ENCODE peak calls at places on chromosomes 11 and 22, in ten cellular contexts. One of them, this sample, is unnamed.

GRCh38 chr11:764322-765024 is 12.8 kb downstream of the GATD1 start:
- ATAC-seq in Right ventricle myocardium inferior: peak
- ATAC-seq in K562: peak
- ATAC-seq in RWPE2: no peak
- ATAC-seq in natural killer cell: no peak
- ATAC-seq in effector memory CD8-positive, alpha-beta T cell: no peak
- ATAC-seq in right cardiac atrium: peak
- ATAC-seq in aorta: peak
- ATAC-seq in PC-3: no peak
- ATAC-seq in activated naive CD8-positive, alpha-beta T cell treated with anti-CD3 and anti-CD28 coated beads, Interleukin-2, amount 50 U/mL, for 24 hours: no peak
- ATAC-seq in this sample: no peak

GRCh38 chr11:77747381-77747969 is 73.0 kb downstream of the RSF1 start:
- ATAC-seq in PC-3: peak
- ATAC-seq in Right ventricle myocardium inferior: no peak
- ATAC-seq in natural killer cell: no peak
- ATAC-seq in activated naive CD8-positive, alpha-beta T cell treated with anti-CD3 and anti-CD28 coated beads, Interleukin-2, amount 50 U/mL, for 24 hours: no peak
- ATAC-seq in aorta: no peak
- ATAC-seq in RWPE2: no peak
- ATAC-seq in K562: no peak
- ATAC-seq in right cardiac atrium: no peak
- ATAC-seq in effector memory CD8-positive, alpha-beta T cell: no peak
- ATAC-seq in this sample: no peak

GRCh38 chr22:30048711-30049110 is 31.6 kb upstream of the HORMAD2 start:
- ATAC-seq in aorta: no peak
- ATAC-seq in K562: no peak
- ATAC-seq in Right ventricle myocardium inferior: no peak
- ATAC-seq in effector memory CD8-positive, alpha-beta T cell: no peak
- ATAC-seq in right cardiac atrium: no peak
- ATAC-seq in natural killer cell: no peak
- ATAC-seq in RWPE2: no peak
- ATAC-seq in activated naive CD8-positive, alpha-beta T cell treated with anti-CD3 and anti-CD28 coated beads, Interleukin-2, amount 50 U/mL, for 24 hours: no peak
- ATAC-seq in PC-3: no peak
- ATAC-seq in this sample: no peak

GRCh38 chr22:19629331-19629719 is 85.0 kb upstream of the SEPTIN5 start:
- ATAC-seq in RWPE2: no peak
- ATAC-seq in aorta: no peak
- ATAC-seq in activated naive CD8-positive, alpha-beta T cell treated with anti-CD3 and anti-CD28 coated beads, Interleukin-2, amount 50 U/mL, for 24 hours: no peak
- ATAC-seq in right cardiac atrium: peak
- ATAC-seq in PC-3: no peak
- ATAC-seq in K562: no peak
- ATAC-seq in Right ventricle myocardium inferior: no peak
- ATAC-seq in effector memory CD8-positive, alpha-beta T cell: no peak
- ATAC-seq in natural killer cell: no peak
- ATAC-seq in this sample: no peak

GRCh38 chr11:45892856-45893255 is 7.4 kb downstream of the MAPK8IP1 start:
- ATAC-seq in right cardiac atrium: no peak
- ATAC-seq in aorta: no peak
- ATAC-seq in activated naive CD8-positive, alpha-beta T cell treated with anti-CD3 and anti-CD28 coated beads, Interleukin-2, amount 50 U/mL, for 24 hours: no peak
- ATAC-seq in PC-3: no peak
- ATAC-seq in K562: no peak
- ATAC-seq in natural killer cell: no peak
- ATAC-seq in RWPE2: no peak
- ATAC-seq in effector memory CD8-positive, alpha-beta T cell: no peak
- ATAC-seq in Right ventricle myocardium inferior: peak
- ATAC-seq in this sample: no peak

GRCh38 chr11:100925935-100926334 is 203.7 kb downstream of the PGR start:
- ATAC-seq in K562: peak
- ATAC-seq in Right ventricle myocardium inferior: no peak
- ATAC-seq in activated naive CD8-positive, alpha-beta T cell treated with anti-CD3 and anti-CD28 coated beads, Interleukin-2, amount 50 U/mL, for 24 hours: no peak
- ATAC-seq in aorta: no peak
- ATAC-seq in natural killer cell: no peak
- ATAC-seq in RWPE2: peak
- ATAC-seq in PC-3: peak
- ATAC-seq in right cardiac atrium: no peak
- ATAC-seq in effector memory CD8-positive, alpha-beta T cell: no peak
- ATAC-seq in this sample: peak

GRCh38 chr11:127205688-127206217 is 205.2 kb upstream of the KIRREL3 start:
- ATAC-seq in PC-3: no peak
- ATAC-seq in right cardiac atrium: no peak
- ATAC-seq in effector memory CD8-positive, alpha-beta T cell: no peak
- ATAC-seq in Right ventricle myocardium inferior: no peak
- ATAC-seq in activated naive CD8-positive, alpha-beta T cell treated with anti-CD3 and anti-CD28 coated beads, Interleukin-2, amount 50 U/mL, for 24 hours: no peak
- ATAC-seq in aorta: no peak
- ATAC-seq in RWPE2: no peak
- ATAC-seq in natural killer cell: no peak
- ATAC-seq in K562: no peak
- ATAC-seq in this sample: no peak

GRCh38 chr22:19559324-19559811 is 35.2 kb upstream of the CLDN5 start:
- ATAC-seq in effector memory CD8-positive, alpha-beta T cell: no peak
- ATAC-seq in right cardiac atrium: no peak
- ATAC-seq in Right ventricle myocardium inferior: no peak
- ATAC-seq in natural killer cell: no peak
- ATAC-seq in K562: peak
- ATAC-seq in aorta: no peak
- ATAC-seq in PC-3: no peak
- ATAC-seq in RWPE2: no peak
- ATAC-seq in activated naive CD8-positive, alpha-beta T cell treated with anti-CD3 and anti-CD28 coated beads, Interleukin-2, amount 50 U/mL, for 24 hours: no peak
- ATAC-seq in this sample: no peak

GRCh38 chr11:1889527-1889930 is 2.2 kb downstream of the PRR33 start:
- ATAC-seq in activated naive CD8-positive, alpha-beta T cell treated with anti-CD3 and anti-CD28 coated beads, Interleukin-2, amount 50 U/mL, for 24 hours: peak
- ATAC-seq in RWPE2: no peak
- ATAC-seq in effector memory CD8-positive, alpha-beta T cell: peak
- ATAC-seq in right cardiac atrium: no peak
- ATAC-seq in PC-3: no peak
- ATAC-seq in Right ventricle myocardium inferior: no peak
- ATAC-seq in K562: no peak
- ATAC-seq in aorta: peak
- ATAC-seq in natural killer cell: peak
- ATAC-seq in this sample: peak

GRCh38 chr11:6297831-6298230 is 22.5 kb downstream of the CAVIN3 start:
- ATAC-seq in PC-3: peak
- ATAC-seq in aorta: no peak
- ATAC-seq in effector memory CD8-positive, alpha-beta T cell: no peak
- ATAC-seq in K562: peak
- ATAC-seq in Right ventricle myocardium inferior: no peak
- ATAC-seq in activated naive CD8-positive, alpha-beta T cell treated with anti-CD3 and anti-CD28 coated beads, Interleukin-2, amount 50 U/mL, for 24 hours: peak
- ATAC-seq in right cardiac atrium: no peak
- ATAC-seq in RWPE2: peak
- ATAC-seq in natural killer cell: no peak
- ATAC-seq in this sample: no peak

GRCh38 chr11:34050967-34051348 is 573 bp upstream of the CAPRIN1 start:
- ATAC-seq in PC-3: peak
- ATAC-seq in right cardiac atrium: peak
- ATAC-seq in natural killer cell: no peak
- ATAC-seq in RWPE2: peak
- ATAC-seq in Right ventricle myocardium inferior: peak
- ATAC-seq in effector memory CD8-positive, alpha-beta T cell: no peak
- ATAC-seq in K562: peak
- ATAC-seq in activated naive CD8-positive, alpha-beta T cell treated with anti-CD3 and anti-CD28 coated beads, Interleukin-2, amount 50 U/mL, for 24 hours: no peak
- ATAC-seq in aorta: peak
- ATAC-seq in this sample: peak

GRCh38 chr11:94593030-94593429 is 25.9 kb downstream of the PIWIL4 start:
- ATAC-seq in Right ventricle myocardium inferior: no peak
- ATAC-seq in natural killer cell: no peak
- ATAC-seq in aorta: no peak
- ATAC-seq in right cardiac atrium: no peak
- ATAC-seq in activated naive CD8-positive, alpha-beta T cell treated with anti-CD3 and anti-CD28 coated beads, Interleukin-2, amount 50 U/mL, for 24 hours: no peak
- ATAC-seq in effector memory CD8-positive, alpha-beta T cell: no peak
- ATAC-seq in RWPE2: peak
- ATAC-seq in K562: no peak
- ATAC-seq in PC-3: no peak
- ATAC-seq in this sample: peak

GRCh38 chr22:37287550-37287951 is 5.2 kb downstream of the CYTH4 start:
- ATAC-seq in RWPE2: no peak
- ATAC-seq in PC-3: peak
- ATAC-seq in K562: no peak
- ATAC-seq in aorta: no peak
- ATAC-seq in natural killer cell: no peak
- ATAC-seq in activated naive CD8-positive, alpha-beta T cell treated with anti-CD3 and anti-CD28 coated beads, Interleukin-2, amount 50 U/mL, for 24 hours: peak
- ATAC-seq in Right ventricle myocardium inferior: no peak
- ATAC-seq in effector memory CD8-positive, alpha-beta T cell: no peak
- ATAC-seq in right cardiac atrium: no peak
- ATAC-seq in this sample: peak

GRCh38 chr22:20031732-20032406 is 11.0 kb downstream of the TANGO2 start:
- ATAC-seq in aorta: no peak
- ATAC-seq in Right ventricle myocardium inferior: no peak
- ATAC-seq in RWPE2: peak
- ATAC-seq in right cardiac atrium: no peak
- ATAC-seq in natural killer cell: no peak
- ATAC-seq in K562: no peak
- ATAC-seq in activated naive CD8-positive, alpha-beta T cell treated with anti-CD3 and anti-CD28 coated beads, Interleukin-2, amount 50 U/mL, for 24 hours: no peak
- ATAC-seq in effector memory CD8-positive, alpha-beta T cell: peak
- ATAC-seq in PC-3: no peak
- ATAC-seq in this sample: peak

GRCh38 chr11:6556139-6556949 is 47.1 kb downstream of the RRP8 start:
- ATAC-seq in Right ventricle myocardium inferior: peak
- ATAC-seq in PC-3: no peak
- ATAC-seq in aorta: no peak
- ATAC-seq in K562: no peak
- ATAC-seq in activated naive CD8-positive, alpha-beta T cell treated with anti-CD3 and anti-CD28 coated beads, Interleukin-2, amount 50 U/mL, for 24 hours: no peak
- ATAC-seq in right cardiac atrium: no peak
- ATAC-seq in natural killer cell: no peak
- ATAC-seq in effector memory CD8-positive, alpha-beta T cell: no peak
- ATAC-seq in RWPE2: no peak
- ATAC-seq in this sample: no peak

GRCh38 chr11:69538840-69539239 is 57.4 kb downstream of the LINC01488 start:
- ATAC-seq in Right ventricle myocardium inferior: no peak
- ATAC-seq in RWPE2: no peak
- ATAC-seq in natural killer cell: no peak
- ATAC-seq in effector memory CD8-positive, alpha-beta T cell: no peak
- ATAC-seq in aorta: no peak
- ATAC-seq in right cardiac atrium: peak
- ATAC-seq in PC-3: no peak
- ATAC-seq in K562: no peak
- ATAC-seq in activated naive CD8-positive, alpha-beta T cell treated with anti-CD3 and anti-CD28 coated beads, Interleukin-2, amount 50 U/mL, for 24 hours: no peak
- ATAC-seq in this sample: no peak

GRCh38 chr11:128341767-128342318 is 245.5 kb downstream of the ETS1 start:
- ATAC-seq in K562: no peak
- ATAC-seq in RWPE2: no peak
- ATAC-seq in PC-3: no peak
- ATAC-seq in natural killer cell: no peak
- ATAC-seq in effector memory CD8-positive, alpha-beta T cell: no peak
- ATAC-seq in activated naive CD8-positive, alpha-beta T cell treated with anti-CD3 and anti-CD28 coated beads, Interleukin-2, amount 50 U/mL, for 24 hours: no peak
- ATAC-seq in Right ventricle myocardium inferior: no peak
- ATAC-seq in aorta: no peak
- ATAC-seq in right cardiac atrium: no peak
- ATAC-seq in this sample: no peak

GRCh38 chr11:106456651-106457050 is 379.2 kb downstream of the AASDHPPT start:
- ATAC-seq in PC-3: peak
- ATAC-seq in effector memory CD8-positive, alpha-beta T cell: no peak
- ATAC-seq in RWPE2: peak
- ATAC-seq in K562: no peak
- ATAC-seq in right cardiac atrium: no peak
- ATAC-seq in aorta: no peak
- ATAC-seq in Right ventricle myocardium inferior: no peak
- ATAC-seq in activated naive CD8-positive, alpha-beta T cell treated with anti-CD3 and anti-CD28 coated beads, Interleukin-2, amount 50 U/mL, for 24 hours: no peak
- ATAC-seq in natural killer cell: no peak
- ATAC-seq in this sample: no peak

GRCh38 chr11:117498791-117499190 is 171.1 kb downstream of the CEP164 start:
- ATAC-seq in right cardiac atrium: no peak
- ATAC-seq in Right ventricle myocardium inferior: no peak
- ATAC-seq in natural killer cell: no peak
- ATAC-seq in PC-3: no peak
- ATAC-seq in K562: no peak
- ATAC-seq in effector memory CD8-positive, alpha-beta T cell: no peak
- ATAC-seq in aorta: no peak
- ATAC-seq in activated naive CD8-positive, alpha-beta T cell treated with anti-CD3 and anti-CD28 coated beads, Interleukin-2, amount 50 U/mL, for 24 hours: no peak
- ATAC-seq in RWPE2: no peak
- ATAC-seq in this sample: no peak

GRCh38 chr22:45302751-45303150 is 7.0 kb upstream of the FAM118A start:
- ATAC-seq in K562: no peak
- ATAC-seq in PC-3: peak
- ATAC-seq in activated naive CD8-positive, alpha-beta T cell treated with anti-CD3 and anti-CD28 coated beads, Interleukin-2, amount 50 U/mL, for 24 hours: no peak
- ATAC-seq in effector memory CD8-positive, alpha-beta T cell: no peak
- ATAC-seq in right cardiac atrium: no peak
- ATAC-seq in natural killer cell: no peak
- ATAC-seq in RWPE2: peak
- ATAC-seq in aorta: no peak
- ATAC-seq in Right ventricle myocardium inferior: no peak
- ATAC-seq in this sample: peak

GRCh38 chr11:124586247-124586860 is 16.6 kb downstream of the OR8A1 start:
- ATAC-seq in right cardiac atrium: no peak
- ATAC-seq in aorta: no peak
- ATAC-seq in PC-3: peak
- ATAC-seq in activated naive CD8-positive, alpha-beta T cell treated with anti-CD3 and anti-CD28 coated beads, Interleukin-2, amount 50 U/mL, for 24 hours: no peak
- ATAC-seq in RWPE2: peak
- ATAC-seq in K562: peak
- ATAC-seq in Right ventricle myocardium inferior: no peak
- ATAC-seq in effector memory CD8-positive, alpha-beta T cell: no peak
- ATAC-seq in natural killer cell: no peak
- ATAC-seq in this sample: no peak

GRCh38 chr22:50705219-50705691 is 32.6 kb downstream of the SHANK3 start:
- ATAC-seq in activated naive CD8-positive, alpha-beta T cell treated with anti-CD3 and anti-CD28 coated beads, Interleukin-2, amount 50 U/mL, for 24 hours: no peak
- ATAC-seq in PC-3: no peak
- ATAC-seq in Right ventricle myocardium inferior: peak
- ATAC-seq in natural killer cell: no peak
- ATAC-seq in right cardiac atrium: peak
- ATAC-seq in aorta: peak
- ATAC-seq in K562: peak
- ATAC-seq in effector memory CD8-positive, alpha-beta T cell: no peak
- ATAC-seq in RWPE2: no peak
- ATAC-seq in this sample: no peak

GRCh38 chr22:25702571-25703167 is 39.3 kb upstream of the MYO18B start:
- ATAC-seq in RWPE2: no peak
- ATAC-seq in K562: no peak
- ATAC-seq in Right ventricle myocardium inferior: no peak
- ATAC-seq in effector memory CD8-positive, alpha-beta T cell: no peak
- ATAC-seq in aorta: no peak
- ATAC-seq in natural killer cell: no peak
- ATAC-seq in activated naive CD8-positive, alpha-beta T cell treated with anti-CD3 and anti-CD28 coated beads, Interleukin-2, amount 50 U/mL, for 24 hours: peak
- ATAC-seq in PC-3: no peak
- ATAC-seq in right cardiac atrium: no peak
- ATAC-seq in this sample: peak

GRCh38 chr11:77569046-77569445 is 20.7 kb upstream of the AQP11 start:
- ATAC-seq in Right ventricle myocardium inferior: no peak
- ATAC-seq in activated naive CD8-positive, alpha-beta T cell treated with anti-CD3 and anti-CD28 coated beads, Interleukin-2, amount 50 U/mL, for 24 hours: no peak
- ATAC-seq in PC-3: no peak
- ATAC-seq in effector memory CD8-positive, alpha-beta T cell: no peak
- ATAC-seq in natural killer cell: no peak
- ATAC-seq in RWPE2: no peak
- ATAC-seq in right cardiac atrium: no peak
- ATAC-seq in aorta: no peak
- ATAC-seq in K562: no peak
- ATAC-seq in this sample: no peak

GRCh38 chr22:35742342-35743100 is 24.8 kb downstream of the APOL5 start:
- ATAC-seq in effector memory CD8-positive, alpha-beta T cell: no peak
- ATAC-seq in activated naive CD8-positive, alpha-beta T cell treated with anti-CD3 and anti-CD28 coated beads, Interleukin-2, amount 50 U/mL, for 24 hours: peak
- ATAC-seq in right cardiac atrium: no peak
- ATAC-seq in aorta: no peak
- ATAC-seq in RWPE2: peak
- ATAC-seq in natural killer cell: no peak
- ATAC-seq in Right ventricle myocardium inferior: peak
- ATAC-seq in PC-3: peak
- ATAC-seq in K562: peak
- ATAC-seq in this sample: peak

GRCh38 chr11:35232961-35233360 is 94.0 kb downstream of the CD44 start:
- ATAC-seq in Right ventricle myocardium inferior: no peak
- ATAC-seq in effector memory CD8-positive, alpha-beta T cell: no peak
- ATAC-seq in activated naive CD8-positive, alpha-beta T cell treated with anti-CD3 and anti-CD28 coated beads, Interleukin-2, amount 50 U/mL, for 24 hours: no peak
- ATAC-seq in RWPE2: peak
- ATAC-seq in K562: no peak
- ATAC-seq in aorta: no peak
- ATAC-seq in natural killer cell: no peak
- ATAC-seq in right cardiac atrium: no peak
- ATAC-seq in PC-3: no peak
- ATAC-seq in this sample: no peak

GRCh38 chr11:116175707-116176106 is 597.1 kb downstream of the BUD13 start:
- ATAC-seq in natural killer cell: no peak
- ATAC-seq in Right ventricle myocardium inferior: no peak
- ATAC-seq in aorta: no peak
- ATAC-seq in PC-3: no peak
- ATAC-seq in K562: no peak
- ATAC-seq in right cardiac atrium: no peak
- ATAC-seq in activated naive CD8-positive, alpha-beta T cell treated with anti-CD3 and anti-CD28 coated beads, Interleukin-2, amount 50 U/mL, for 24 hours: no peak
- ATAC-seq in effector memory CD8-positive, alpha-beta T cell: no peak
- ATAC-seq in RWPE2: no peak
- ATAC-seq in this sample: no peak

GRCh38 chr11:109166441-109166840 is 255.5 kb upstream of the C11orf87 start:
- ATAC-seq in RWPE2: no peak
- ATAC-seq in PC-3: no peak
- ATAC-seq in effector memory CD8-positive, alpha-beta T cell: no peak
- ATAC-seq in aorta: no peak
- ATAC-seq in activated naive CD8-positive, alpha-beta T cell treated with anti-CD3 and anti-CD28 coated beads, Interleukin-2, amount 50 U/mL, for 24 hours: no peak
- ATAC-seq in right cardiac atrium: no peak
- ATAC-seq in natural killer cell: no peak
- ATAC-seq in Right ventricle myocardium inferior: no peak
- ATAC-seq in K562: no peak
- ATAC-seq in this sample: no peak

This sample was measured in activated T-helper 17 cell treated with anti-CD3 and anti-CD28 coated beads, Interleukin-2, amount 50 U/mL, for 72 hours.